ENCODE peak calls at places on chromosomes 7 and 10, in six cellular contexts. H is thoracic aorta; A is CD8-positive, alpha-beta memory T cell; F is left lung; V is heart left ventricle; N is ascending aorta. K is an unnamed sample.

GRCh38 chr10:130401860-130402765 is 265.9 kb downstream of the GLRX3 start:
- DNase-seq in F (no peak), V (no peak), A (no peak), N (peak), H (no peak), K (no peak)

GRCh38 chr7:132778761-132779160 is 202.5 kb upstream of the PLXNA4 start:
- DNase-seq in F (no peak), N (no peak), A (no peak), V (no peak), H (no peak), K (no peak)

GRCh38 chr7:142855756-142856564 is 1.1 kb downstream of the EPHB6 start:
- DNase-seq in H (no peak), A (no peak), F (peak), V (peak), N (peak), K (peak)

GRCh38 chr7:66013938-66014337 is 31.9 kb upstream of the GUSB start:
- DNase-seq in A (no peak), V (peak), F (no peak), N (no peak), H (no peak), K (no peak)

GRCh38 chr7:103148131-103148993 is 537 bp downstream of the NAPEPLD start:
- DNase-seq in H (no peak), F (no peak), N (no peak), V (no peak), A (no peak), K (no peak)

GRCh38 chr7:67019562-67020390 is 23.1 kb downstream of the TYW1 start:
- DNase-seq in N (no peak), V (no peak), F (no peak), H (no peak), A (no peak), K (no peak)

GRCh38 chr7:109836016-109836415 is 1254.9 kb upstream of the LRRN3 start:
- DNase-seq in H (no peak), N (no peak), V (no peak), F (no peak), A (no peak), K (no peak)

GRCh38 chr10:104447331-104447730 is 93.7 kb downstream of the CFAP58 start:
- DNase-seq in N (no peak), V (no peak), F (no peak), A (no peak), H (no peak), K (no peak)

GRCh38 chr10:109203616-109204375 is 719.5 kb downstream of the XPNPEP1 start:
- DNase-seq in F (no peak), V (no peak), H (no peak), A (no peak), N (no peak), K (no peak)

GRCh38 chr7:2079332-2080068 is 153.2 kb downstream of the MAD1L1 start:
- DNase-seq in F (no peak), A (peak), N (no peak), V (no peak), H (no peak), K (no peak)

GRCh38 chr10:44981172-44982113 is 2.8 kb upstream of the DEPP1 start:
- DNase-seq in V (peak), A (no peak), F (peak), H (no peak), N (peak), K (no peak)

GRCh38 chr10:133456041-133456951 is 2.6 kb downstream of the SCART1 start:
- DNase-seq in A (no peak), V (no peak), F (no peak), H (no peak), N (peak), K (peak)

GRCh38 chr10:15223174-15223573 is 54.7 kb upstream of the NMT2 start:
- DNase-seq in A (no peak), F (no peak), N (no peak), H (no peak), V (no peak), K (no peak)

GRCh38 chr7:37259381-37259821 is 189.3 kb downstream of the ELMO1 start:
- DNase-seq in H (no peak), N (no peak), A (no peak), V (no peak), F (no peak), K (no peak)
- H3K27ac ChIP-seq in H (no peak), N (no peak), A (no peak), V (no peak), F (peak), K (no peak)

GRCh38 chr10:99983280-99983988 is 26.3 kb downstream of the DNMBP start:
- DNase-seq in H (no peak), F (no peak), A (no peak), N (no peak), V (peak), K (no peak)

GRCh38 chr10:99984201-99984600 is 25.5 kb downstream of the DNMBP start:
- DNase-seq in V (no peak), N (no peak), A (no peak), F (no peak), H (no peak), K (no peak)

GRCh38 chr10:99981581-99982199 is 28.1 kb downstream of the DNMBP start:
- DNase-seq in N (no peak), F (no peak), V (no peak), H (no peak), A (no peak), K (no peak)

GRCh38 chr10:99984635-99985034 is 25.1 kb downstream of the DNMBP start:
- DNase-seq in V (no peak), A (no peak), F (no peak), H (no peak), N (no peak), K (no peak)

GRCh38 chr10:99982728-99983127 is 27.0 kb downstream of the DNMBP start:
- DNase-seq in V (no peak), A (no peak), F (no peak), N (no peak), H (no peak), K (no peak)
- H3K27ac ChIP-seq in V (peak), A (no peak), F (peak), N (no peak), H (no peak), K (peak)

DNA sequence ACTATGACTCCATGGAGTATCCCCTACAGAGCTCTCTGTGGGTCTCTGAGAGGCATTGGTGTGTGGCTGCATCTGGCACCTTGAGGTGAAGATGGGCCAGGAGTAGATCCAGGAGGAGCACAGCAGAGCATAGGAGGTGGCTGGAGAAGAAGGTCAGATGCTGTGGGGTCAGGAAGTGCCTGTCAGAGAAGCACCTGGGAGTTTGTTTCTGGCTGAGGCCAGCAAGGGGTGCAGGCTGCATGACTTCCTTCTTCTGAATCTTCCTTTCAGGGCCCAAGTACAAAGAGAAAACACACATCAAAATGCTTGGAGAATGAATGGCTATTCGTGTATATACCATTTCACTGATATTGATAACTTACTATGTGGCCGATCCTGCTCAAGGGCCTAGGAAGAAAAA is 39.0 kb downstream of the PTPRE start:
- DNase-seq in F (no peak), V (no peak), N (no peak), A (no peak), H (no peak), K (no peak)
- H3K27ac ChIP-seq in F (peak), V (peak), N (no peak), A (no peak), H (no peak), K (peak)

GRCh38 chr10:79145174-79145483 is 76.4 kb downstream of the ZMIZ1 start:
- DNase-seq in V (no peak), H (no peak), F (no peak), A (no peak), N (no peak), K (no peak)

GRCh38 chr10:79144341-79145173 is 75.8 kb downstream of the ZMIZ1 start:
- DNase-seq in H (no peak), F (no peak), N (no peak), A (no peak), V (no peak), K (no peak)

GRCh38 chr10:79142522-79143309 is 74.0 kb downstream of the ZMIZ1 start:
- DNase-seq in N (no peak), F (no peak), H (no peak), V (no peak), A (no peak), K (no peak)

GRCh38 chr10:79142064-79142491 is 73.3 kb downstream of the ZMIZ1 start:
- DNase-seq in H (no peak), N (no peak), A (no peak), V (no peak), F (no peak), K (no peak)

DNA sequence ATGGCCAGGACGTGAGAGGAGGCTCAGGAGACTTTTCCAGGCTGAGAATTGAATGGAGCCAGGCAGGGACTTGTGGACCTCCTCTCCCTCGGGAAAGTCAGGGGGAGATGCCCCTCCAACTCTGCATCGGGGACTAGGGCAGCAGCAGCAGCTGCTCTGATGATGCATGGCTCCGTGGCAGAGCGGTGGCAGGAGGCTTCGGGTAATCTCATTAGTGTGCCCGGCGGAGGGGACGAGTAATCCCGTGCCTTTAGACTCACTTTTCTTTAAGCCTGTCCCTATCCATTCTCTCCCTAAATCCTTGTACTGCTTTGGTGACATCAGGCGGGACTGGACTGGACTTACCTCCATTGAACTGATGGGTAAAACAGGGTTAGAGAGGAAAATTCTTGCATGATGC is 75.1 kb downstream of the ZMIZ1 start:
- DNase-seq in A (no peak), H (no peak), N (no peak), V (no peak), F (no peak), K (no peak)
- H3K27ac ChIP-seq in A (no peak), H (no peak), N (no peak), V (peak), F (no peak), K (no peak)

GRCh38 chr10:112000466-112000865 is 183.1 kb downstream of the GPAM start:
- DNase-seq in N (peak), V (no peak), A (no peak), H (no peak), F (no peak), K (no peak)

GRCh38 chr10:112006831-112007230 is 176.7 kb downstream of the GPAM start:
- DNase-seq in H (no peak), V (no peak), A (no peak), N (no peak), F (no peak), K (no peak)

GRCh38 chr10:112004075-112004474 is 179.5 kb downstream of the GPAM start:
- DNase-seq in V (no peak), A (no peak), F (no peak), N (no peak), H (no peak), K (no peak)

GRCh38 chr10:112002191-112002590 is 181.4 kb downstream of the GPAM start:
- DNase-seq in A (no peak), F (no peak), H (no peak), V (no peak), N (no peak), K (no peak)

GRCh38 chr10:112006407-112006806 is 177.2 kb downstream of the GPAM start:
- DNase-seq in N (no peak), H (no peak), F (no peak), A (no peak), V (no peak), K (no peak)
- H3K27ac ChIP-seq in N (no peak), H (no peak), F (no peak), A (no peak), V (no peak), K (no peak)

GRCh38 chr10:24207781-24208611 is 942 bp upstream of the KIAA1217 start:
- DNase-seq in N (no peak), F (no peak), A (no peak), V (peak), H (no peak), K (no peak)
- H3K27ac ChIP-seq in N (peak), F (peak), A (no peak), V (peak), H (peak), K (no peak)